ENCODE peak calls at places on chromosome 1, in six cellular contexts. V is NCI-H1092 treated with DMSO at 0.1 percent for 48 hours, S is Kasumi-1, A is tibial artery, M is HTR-8/SVneo, D is DMS 273 treated with DMSO at 0.1 percent for 48 hours. W is an unnamed sample.

GRCh38 chr1:27520651-27521050 is 30.7 kb upstream of the WASF2 start:
- DNase-seq in V (no peak), S (no peak), M (no peak), D (peak), A (no peak), W (no peak)

GRCh38 chr1:41526956-41527561 is 42.6 kb upstream of the EDN2 start:
- DNase-seq in D (no peak), V (no peak), A (no peak), M (no peak), S (no peak), W (no peak)

GRCh38 chr1:16153110-16153998 is 2.5 kb downstream of the EPHA2 start:
- DNase-seq in D (no peak), S (no peak), V (no peak), M (no peak), A (no peak), W (no peak)

GRCh38 chr1:17605582-17606344 is 66.3 kb downstream of the ARHGEF10L start:
- DNase-seq in M (no peak), D (no peak), V (peak), A (peak), S (no peak), W (peak)

GRCh38 chr1:197127513-197127912 is 19.0 kb downstream of the ASPM start:
- DNase-seq in M (no peak), S (no peak), V (no peak), A (no peak), D (no peak), W (no peak)

GRCh38 chr1:19734056-19734455 is 65.7 kb downstream of the TMCO4 start:
- DNase-seq in A (no peak), D (no peak), M (no peak), V (no peak), S (no peak), W (no peak)

GRCh38 chr1:70441392-70442035 is 30.4 kb downstream of the CTH start:
- DNase-seq in D (no peak), A (no peak), M (no peak), V (no peak), S (no peak), W (no peak)

GRCh38 chr1:154167461-154167860 is 12.6 kb upstream of the NUP210L start:
- DNase-seq in M (no peak), S (no peak), A (no peak), V (no peak), D (no peak), W (no peak)

GRCh38 chr1:229293528-229294204 is 22.8 kb downstream of the RAB4A start:
- DNase-seq in S (no peak), M (no peak), A (no peak), V (no peak), D (no peak), W (no peak)

GRCh38 chr1:164596149-164596548 is 37.2 kb downstream of the PBX1 start:
- DNase-seq in D (no peak), V (no peak), A (no peak), M (no peak), S (no peak), W (no peak)

GRCh38 chr1:101203812-101204540 is 32.8 kb upstream of the S1PR1 start:
- DNase-seq in V (peak), D (no peak), A (no peak), M (no peak), S (no peak), W (no peak)

GRCh38 chr1:117815105-117815812 is 114.2 kb downstream of the GDAP2 start:
- DNase-seq in A (no peak), S (no peak), M (no peak), D (no peak), V (no peak), W (no peak)

GRCh38 chr1:194940336-194940735 is 1667.9 kb downstream of the KCNT2 start:
- DNase-seq in M (no peak), S (no peak), D (no peak), A (no peak), V (no peak), W (no peak)

GRCh38 chr1:171081220-171081993 is 9.3 kb upstream of the FMO3 start:
- DNase-seq in D (no peak), S (peak), A (no peak), V (peak), M (no peak), W (peak)

GRCh38 chr1:110308247-110308646 is 30.9 kb upstream of the RBM15 start:
- DNase-seq in A (no peak), V (no peak), S (no peak), D (no peak), M (no peak), W (no peak)

GRCh38 chr1:37661401-37661800 is 26.7 kb upstream of the RSPO1 start:
- DNase-seq in M (no peak), D (no peak), S (no peak), V (no peak), A (no peak), W (no peak)

GRCh38 chr1:45359882-45360513 is 19.8 kb upstream of the MUTYH start:
- DNase-seq in V (peak), S (peak), D (no peak), A (peak), M (peak), W (no peak)

GRCh38 chr1:14363707-14364413 is 234.6 kb upstream of the KAZN start:
- DNase-seq in V (no peak), D (no peak), S (no peak), M (no peak), A (no peak), W (no peak)

GRCh38 chr1:89489037-89489729 is 35.4 kb upstream of the LRRC8B start:
- DNase-seq in V (no peak), M (no peak), A (no peak), D (no peak), S (peak), W (no peak)

GRCh38 chr1:156641761-156642264 is at the start of gene BCAN:
- DNase-seq in D (no peak), V (peak), M (no peak), A (no peak), S (no peak), W (no peak)

GRCh38 chr1:210413951-210414350 is 85.2 kb downstream of the HHAT start:
- DNase-seq in D (no peak), A (no peak), S (no peak), V (no peak), M (no peak), W (no peak)

GRCh38 chr1:217418241-217418840 is 212.5 kb downstream of the GPATCH2 start:
- DNase-seq in V (no peak), S (no peak), D (no peak), A (no peak), M (no peak), W (no peak)

GRCh38 chr1:54542962-54543539 is 5.0 kb upstream of the ACOT11 start:
- DNase-seq in D (no peak), V (no peak), M (no peak), S (peak), A (no peak), W (no peak)

GRCh38 chr1:156392427-156392826 is 23.4 kb downstream of the RHBG start:
- DNase-seq in S (no peak), A (no peak), D (no peak), V (no peak), M (no peak), W (no peak)

GRCh38 chr1:31605908-31606427 is 11.5 kb upstream of the HCRTR1 start:
- DNase-seq in D (no peak), S (no peak), M (no peak), V (no peak), A (no peak), W (no peak)

GRCh38 chr1:201648911-201649775 is 110.2 kb downstream of the NAV1 start:
- DNase-seq in S (no peak), A (no peak), D (no peak), M (no peak), V (peak), W (peak)

GRCh38 chr1:56922070-56922469 is 43.7 kb downstream of the C8B start:
- DNase-seq in S (no peak), M (no peak), D (no peak), A (no peak), V (no peak), W (no peak)

GRCh38 chr1:49199564-49199963 is 422.9 kb upstream of the BEND5 start:
- DNase-seq in V (no peak), S (no peak), D (no peak), M (no peak), A (no peak), W (no peak)

GRCh38 chr1:117612517-117613248 is 6.8 kb downstream of the TENT5C start:
- DNase-seq in A (no peak), M (peak), D (no peak), V (no peak), S (peak), W (no peak)

GRCh38 chr1:177586429-177586828 is 383.4 kb downstream of the SEC16B start:
- DNase-seq in M (no peak), D (no peak), S (no peak), A (no peak), V (no peak), W (no peak)

GRCh38 chr1:176692431-176692830 is 229.5 kb downstream of the PAPPA2 start:
- DNase-seq in S (no peak), V (no peak), A (no peak), D (peak), M (no peak), W (no peak)

GRCh38 chr1:21665711-21666571 is 3.2 kb downstream of the RAP1GAP start:
- DNase-seq in V (peak), M (no peak), S (no peak), A (no peak), D (no peak), W (no peak)

GRCh38 chr1:87539147-87539546 is 210.5 kb downstream of the LMO4 start:
- DNase-seq in D (no peak), V (no peak), A (no peak), M (no peak), S (no peak), W (no peak)

GRCh38 chr1:170660874-170661645 is 2.9 kb upstream of the PRRX1 start:
- DNase-seq in A (no peak), D (no peak), M (no peak), V (no peak), S (no peak), W (no peak)

W was measured in DMS79.